ENCODE peak calls at places on chromosomes 5 and 9, in eight cellular contexts. D is Panc1, V is HFFc6, Q is GM23338, F is stomach, J is ascending aorta, G is choroid plexus epithelial cell, X is neural crest cell. L is an unnamed sample.

GRCh38 chr5:142512680-142513042 is 173.2 kb downstream of the FGF1 start:
- DNase-seq in D (peak; percentile 43), V (peak; percentile 77), Q (no peak), F (no peak), J (no peak), G (peak; percentile 90), X (no peak), L (peak; percentile 53)

GRCh38 chr5:34486160-34486765 is 169.9 kb upstream of the RAI14 start:
- DNase-seq in D (peak; percentile 78), V (peak; percentile 81), Q (peak; percentile 98), F (peak; percentile 88), J (no peak), G (peak; percentile 95), X (peak; percentile 88), L (peak; percentile 86)

GRCh38 chr5:80231243-80231642 is 24.6 kb downstream of the SERINC5 start:
- DNase-seq in D (no peak), V (peak; percentile 83), Q (no peak), F (no peak), J (no peak), G (peak; percentile 46), X (no peak), L (no peak)

GRCh38 chr5:36323926-36324781 is 22.5 kb upstream of the RANBP3L start:
- DNase-seq in D (no peak), V (no peak), Q (no peak), F (no peak), J (no peak), G (no peak), X (no peak), L (no peak)

GRCh38 chr9:5621327-5621726 is 7.6 kb upstream of the RIC1 start:
- DNase-seq in D (no peak), V (peak; percentile 56), Q (no peak), F (no peak), J (no peak), G (peak; percentile 72), X (no peak), L (no peak)

GRCh38 chr5:96432245-96433065 is 593 bp downstream of the PCSK1 start:
- DNase-seq in D (no peak), V (no peak), Q (peak; percentile 80), F (no peak), J (no peak), G (peak; percentile 16), X (peak; percentile 19), L (no peak)

GRCh38 chr5:168104811-168105481 is 186.5 kb upstream of the WWC1 start:
- DNase-seq in D (no peak), V (no peak), Q (peak; percentile 64), F (no peak), J (no peak), G (peak; percentile 15), X (no peak), L (no peak)

GRCh38 chr5:61280205-61280604 is 51.9 kb upstream of the ZSWIM6 start:
- DNase-seq in D (no peak), V (peak; percentile 84), Q (no peak), F (no peak), J (no peak), G (peak; percentile 89), X (no peak), L (peak; percentile 88)

GRCh38 chr5:24681106-24681505 is 36.3 kb upstream of the CDH10 start:
- DNase-seq in D (no peak), V (no peak), Q (no peak), F (no peak), J (no peak), G (no peak), X (no peak), L (no peak)

GRCh38 chr5:8473827-8474568 is 605.0 kb downstream of the MTRR start:
- DNase-seq in D (no peak), V (no peak), Q (peak; percentile 72), F (no peak), J (no peak), G (no peak), X (no peak), L (no peak)
- TF ChIP-seq CTCF in D (peak; percentile 25), V (peak; percentile 59), Q (peak; percentile 74), F (no peak), J (no peak), G (peak; percentile 24), X (peak; percentile 44), L (no peak)

GRCh38 chr9:18821794-18822193 is 211.2 kb downstream of the SAXO1 start:
- DNase-seq in D (no peak), V (no peak), Q (peak; percentile 24), F (no peak), J (no peak), G (peak; percentile 57), X (no peak), L (no peak)

GRCh38 chr9:18822850-18823249 is 210.2 kb downstream of the SAXO1 start:
- DNase-seq in D (no peak), V (no peak), Q (no peak), F (no peak), J (no peak), G (no peak), X (no peak), L (no peak)

GRCh38 chr9:18825775-18826174 is 207.2 kb downstream of the SAXO1 start:
- DNase-seq in D (no peak), V (no peak), Q (no peak), F (no peak), J (no peak), G (peak; percentile 25), X (no peak), L (no peak)

GRCh38 chr9:18826248-18826647 is 206.8 kb downstream of the SAXO1 start:
- DNase-seq in D (no peak), V (no peak), Q (no peak), F (no peak), J (no peak), G (no peak), X (no peak), L (no peak)

GRCh38 chr9:18824095-18824666 is 208.8 kb downstream of the SAXO1 start:
- DNase-seq in D (no peak), V (no peak), Q (peak; percentile 51), F (no peak), J (no peak), G (peak; percentile 35), X (no peak), L (no peak)
- TF ChIP-seq CTCF in D (peak; percentile 18), V (peak; percentile 55), Q (peak; percentile 50), F (peak; percentile 26), J (no peak), G (peak; percentile 56), X (peak; percentile 41), L (no peak)

DNA sequence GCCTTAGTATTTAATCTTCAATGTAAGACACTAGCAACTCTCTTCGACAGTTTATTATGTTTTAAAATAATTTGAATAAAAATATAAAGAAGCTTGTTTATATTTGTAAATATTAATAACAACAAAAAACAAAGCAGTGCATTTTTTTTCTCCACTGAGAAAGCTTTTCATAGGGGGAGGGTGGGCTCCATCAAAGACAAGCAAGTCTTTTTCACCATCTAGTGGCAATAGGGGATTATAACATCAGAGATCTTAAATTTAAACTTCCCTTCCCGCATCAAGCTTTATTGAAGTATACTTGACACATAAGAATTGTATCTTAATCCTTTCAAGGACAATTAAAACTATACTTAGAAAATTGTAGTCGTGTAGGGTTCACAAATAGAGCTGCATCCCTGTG is 9.3 kb upstream of the OR13F1 start:
- DNase-seq in D (no peak), V (no peak), Q (peak; percentile 65), F (no peak), J (no peak), G (peak; percentile 11), X (no peak), L (peak; percentile 51)
- TF ChIP-seq CTCF in D (peak; percentile 28), V (no peak), Q (peak; percentile 63), F (no peak), J (no peak), G (peak; percentile 15), X (peak; percentile 47), L (peak; percentile 55)

DNA sequence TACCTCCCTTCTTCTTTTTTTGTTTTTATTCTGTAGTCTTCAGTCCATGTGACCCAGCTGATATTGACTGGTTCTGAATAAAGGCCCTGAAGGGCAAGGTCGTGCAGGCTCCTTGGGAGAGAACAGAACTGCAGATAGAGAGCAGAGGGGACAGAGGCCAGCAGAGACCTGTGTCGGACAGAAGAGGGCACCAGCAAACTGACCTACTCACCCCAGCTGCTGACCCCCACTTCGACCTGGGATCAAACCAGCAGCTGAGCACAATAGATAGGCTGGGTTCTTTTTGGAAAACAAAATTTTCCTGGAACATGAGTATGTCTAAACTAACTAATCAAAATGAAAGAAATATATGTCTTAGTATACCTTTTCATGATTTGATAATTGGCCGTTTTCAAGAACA is 695.1 kb downstream of the NR2F1-AS1 start:
- DNase-seq in D (no peak), V (no peak), Q (peak; percentile 69), F (no peak), J (no peak), G (no peak), X (peak; percentile 28), L (no peak)
- TF ChIP-seq CTCF in D (peak; percentile 43), V (peak; percentile 16), Q (peak; percentile 64), F (no peak), J (no peak), G (no peak), X (peak; percentile 39), L (no peak)

DNA sequence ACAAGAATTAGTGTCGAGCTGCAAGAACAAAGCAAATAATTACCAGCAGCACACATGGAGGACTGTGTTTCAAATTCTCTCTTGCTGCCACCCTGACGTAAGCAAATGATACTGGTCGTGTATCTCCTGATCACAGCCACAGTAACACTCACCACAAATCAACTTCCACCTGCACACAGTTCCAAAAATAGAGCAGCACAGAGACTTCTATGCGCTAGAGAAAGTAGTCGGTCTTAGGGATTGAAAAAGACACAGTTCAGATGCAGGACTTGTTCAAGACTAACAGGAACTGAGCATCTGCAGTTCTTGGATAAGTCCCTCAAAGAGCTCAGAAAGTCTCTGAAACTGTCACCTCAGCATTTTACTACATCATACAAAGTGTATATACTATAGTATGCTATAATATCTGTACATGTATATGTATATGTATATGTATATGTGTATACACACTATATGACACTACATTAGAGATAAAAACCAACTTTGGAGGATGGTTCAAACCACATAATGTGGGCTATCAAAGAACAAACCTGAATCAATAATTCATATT is 279.0 kb downstream of the GLIS3 start:
- DNase-seq in D (no peak), V (no peak), Q (no peak), F (no peak), J (no peak), G (no peak), X (no peak), L (no peak)
- TF ChIP-seq CTCF in D (no peak), V (no peak), Q (no peak), F (no peak), J (no peak), G (no peak), X (no peak), L (no peak)